ENCODE peak calls at places on chromosomes 7 and 10, in seven cellular contexts. W is bronchial epithelial cell; G is gastrocnemius medialis; E is fibroblast of mammary gland; K is GM23338; M is dorsolateral prefrontal cortex; Q is CD8-positive, alpha-beta T cell. R is an unnamed sample.

GRCh38 chr7:87047-87446 is 105.3 kb upstream of the FAM20C start:
- DNase-seq in W (no peak), G (no peak), E (no peak), K (no peak), M (no peak), Q (no peak), R (no peak)

GRCh38 chr10:131312261-131312801 is 810 bp upstream of the TCERG1L start:
- DNase-seq in W (no peak), G (no peak), E (no peak), K (peak), M (no peak), Q (no peak), R (no peak)

GRCh38 chr10:95447733-95448132 is 113.4 kb downstream of the SORBS1 start:
- DNase-seq in W (no peak), G (no peak), E (peak), K (no peak), M (no peak), Q (no peak), R (no peak)

GRCh38 chr7:156460861-156461632 is 179.5 kb upstream of the RNF32 start:
- DNase-seq in W (no peak), G (no peak), E (no peak), K (no peak), M (no peak), Q (no peak), R (no peak)

GRCh38 chr7:142478479-142479220 is 220.8 kb upstream of the PRSS58 start:
- DNase-seq in W (peak), G (peak), E (peak), K (peak), M (peak), Q (no peak), R (peak)

GRCh38 chr7:109611656-109612055 is 1042.0 kb downstream of the DNAJB9 start:
- DNase-seq in W (no peak), G (no peak), E (no peak), K (no peak), M (no peak), Q (no peak), R (no peak)

GRCh38 chr7:116340201-116340847 is 130.0 kb downstream of the TES start:
- DNase-seq in W (peak), G (no peak), E (peak), K (no peak), M (no peak), Q (no peak), R (no peak)

GRCh38 chr10:121696854-121697253 is 98.6 kb upstream of the FGFR2 start:
- DNase-seq in W (peak), G (no peak), E (peak), K (peak), M (no peak), Q (no peak), R (no peak)

GRCh38 chr7:151754142-151754590 is 122.7 kb downstream of the PRKAG2 start:
- DNase-seq in W (peak), G (peak), E (peak), K (peak), M (peak), Q (peak), R (peak)

GRCh38 chr7:153939654-153940053 is 112.5 kb upstream of the DPP6 start:
- DNase-seq in W (no peak), G (no peak), E (no peak), K (no peak), M (no peak), Q (no peak), R (no peak)

GRCh38 chr7:148104924-148105323 is 485.6 kb upstream of the C7orf33 start:
- DNase-seq in W (no peak), G (no peak), E (no peak), K (no peak), M (no peak), Q (no peak), R (no peak)

GRCh38 chr7:101608772-101609713 is 20.1 kb downstream of the MYL10 start:
- DNase-seq in W (peak), G (no peak), E (no peak), K (peak), M (no peak), Q (no peak), R (no peak)

GRCh38 chr10:128626397-128627060 is 500.3 kb upstream of the MKI67 start:
- DNase-seq in W (no peak), G (no peak), E (no peak), K (peak), M (no peak), Q (no peak), R (no peak)

GRCh38 chr7:120160166-120160565 is 112.8 kb upstream of the KCND2 start:
- DNase-seq in W (no peak), G (no peak), E (no peak), K (no peak), M (no peak), Q (no peak), R (no peak)

GRCh38 chr7:27175005-27175625 is 995 bp upstream of the HOXA10 start:
- DNase-seq in W (no peak), G (peak), E (no peak), K (peak), M (no peak), Q (peak), R (no peak)

GRCh38 chr7:27176962-27177794 is 3.1 kb upstream of the HOXA10 start:
- DNase-seq in W (no peak), G (peak), E (no peak), K (no peak), M (no peak), Q (peak), R (no peak)

GRCh38 chr7:27176343-27176731 is 2.2 kb upstream of the HOXA10 start:
- DNase-seq in W (no peak), G (peak), E (no peak), K (peak), M (no peak), Q (no peak), R (no peak)

GRCh38 chr7:27174077-27175004 is at the start of gene HOXA10:
- DNase-seq in W (no peak), G (peak), E (peak), K (peak), M (no peak), Q (peak), R (no peak)

GRCh38 chr7:27175626-27176342 is 1.7 kb upstream of the HOXA10 start:
- DNase-seq in W (no peak), G (peak), E (no peak), K (peak), M (no peak), Q (no peak), R (no peak)
- H3K4me3 ChIP-seq in W (no peak), G (peak), E (no peak), K (no peak), M (no peak), Q (no peak), R (peak)

GRCh38 chr7:40502359-40502758 is 367.6 kb downstream of the SUGCT start:
- DNase-seq in W (no peak), G (no peak), E (no peak), K (no peak), M (no peak), Q (no peak), R (no peak)

GRCh38 chr7:40509301-40509700 is 374.5 kb downstream of the SUGCT start:
- DNase-seq in W (no peak), G (no peak), E (no peak), K (no peak), M (no peak), Q (no peak), R (no peak)

GRCh38 chr7:40506158-40506557 is 371.4 kb downstream of the SUGCT start:
- DNase-seq in W (no peak), G (no peak), E (no peak), K (no peak), M (no peak), Q (no peak), R (no peak)

GRCh38 chr7:40507166-40507565 is 372.4 kb downstream of the SUGCT start:
- DNase-seq in W (peak), G (no peak), E (peak), K (peak), M (no peak), Q (no peak), R (no peak)
- TF ChIP-seq CTCF in W (peak), G (no peak), E (peak), K (peak), M (no peak), Q (no peak), R (no peak)

GRCh38 chr7:129933627-129934026 is 19.1 kb downstream of the UBE2H start:
- DNase-seq in W (no peak), G (no peak), E (no peak), K (no peak), M (no peak), Q (no peak), R (no peak)
- H3K4me3 ChIP-seq in W (no peak), G (no peak), E (no peak), K (no peak), M (no peak), Q (no peak), R (no peak)

GRCh38 chr7:21044913-21045312 is 258.2 kb upstream of the SP8 start:
- DNase-seq in W (no peak), G (no peak), E (no peak), K (no peak), M (no peak), Q (no peak), R (no peak)
- TF ChIP-seq CTCF in W (no peak), G (no peak), E (no peak), K (no peak), M (no peak), Q (no peak), R (no peak)